ENCODE peak calls at places on chromosomes 6 and 20, in ten cellular contexts. One of them, this sample, is unnamed.

GRCh38 chr6:87789198-87789899 is 87.3 kb upstream of the AKIRIN2 start:
- DNase-seq in fibroblast of mammary gland: peak; percentile 85
- DNase-seq in endothelial cell of umbilical vein: peak; percentile 77
- DNase-seq in activated CD4-positive, alpha-beta T cell treated with anti-CD3 and anti-CD28 coated beads for 24 hours: no peak
- DNase-seq in AML-193: peak; percentile 93
- DNase-seq in substantia nigra: no peak
- DNase-seq in nephron progenitor cell: no peak
- DNase-seq in heart left ventricle: no peak
- DNase-seq in cardiac fibroblast: peak; percentile 73
- DNase-seq in tibial nerve: peak; percentile 18
- DNase-seq in this sample: no peak

GRCh38 chr20:4684837-4685413 is 36.8 kb upstream of the PRND start:
- DNase-seq in fibroblast of mammary gland: peak; percentile 82
- DNase-seq in endothelial cell of umbilical vein: no peak
- DNase-seq in activated CD4-positive, alpha-beta T cell treated with anti-CD3 and anti-CD28 coated beads for 24 hours: no peak
- DNase-seq in AML-193: no peak
- DNase-seq in substantia nigra: no peak
- DNase-seq in nephron progenitor cell: no peak
- DNase-seq in heart left ventricle: no peak
- DNase-seq in cardiac fibroblast: peak; percentile 70
- DNase-seq in tibial nerve: no peak
- DNase-seq in this sample: no peak

GRCh38 chr20:62918137-62918536 is 8.2 kb downstream of the DIDO1 start:
- DNase-seq in fibroblast of mammary gland: no peak
- DNase-seq in endothelial cell of umbilical vein: no peak
- DNase-seq in activated CD4-positive, alpha-beta T cell treated with anti-CD3 and anti-CD28 coated beads for 24 hours: no peak
- DNase-seq in AML-193: no peak
- DNase-seq in substantia nigra: no peak
- DNase-seq in nephron progenitor cell: no peak
- DNase-seq in heart left ventricle: no peak
- DNase-seq in cardiac fibroblast: no peak
- DNase-seq in tibial nerve: no peak
- DNase-seq in this sample: no peak

GRCh38 chr6:121161881-121162280 is 172.4 kb downstream of the TBC1D32 start:
- DNase-seq in fibroblast of mammary gland: no peak
- DNase-seq in endothelial cell of umbilical vein: no peak
- DNase-seq in activated CD4-positive, alpha-beta T cell treated with anti-CD3 and anti-CD28 coated beads for 24 hours: no peak
- DNase-seq in AML-193: no peak
- DNase-seq in substantia nigra: no peak
- DNase-seq in nephron progenitor cell: no peak
- DNase-seq in heart left ventricle: no peak
- DNase-seq in cardiac fibroblast: no peak
- DNase-seq in tibial nerve: no peak
- DNase-seq in this sample: no peak

GRCh38 chr20:42118409-42119125 is 500.4 kb upstream of the CHD6 start:
- DNase-seq in fibroblast of mammary gland: no peak
- DNase-seq in endothelial cell of umbilical vein: no peak
- DNase-seq in activated CD4-positive, alpha-beta T cell treated with anti-CD3 and anti-CD28 coated beads for 24 hours: no peak
- DNase-seq in AML-193: no peak
- DNase-seq in substantia nigra: no peak
- DNase-seq in nephron progenitor cell: no peak
- DNase-seq in heart left ventricle: peak; percentile 21
- DNase-seq in cardiac fibroblast: no peak
- DNase-seq in tibial nerve: no peak
- DNase-seq in this sample: no peak

GRCh38 chr6:138272543-138273305 is 54.4 kb upstream of the PBOV1 start:
- DNase-seq in fibroblast of mammary gland: no peak
- DNase-seq in endothelial cell of umbilical vein: no peak
- DNase-seq in activated CD4-positive, alpha-beta T cell treated with anti-CD3 and anti-CD28 coated beads for 24 hours: no peak
- DNase-seq in AML-193: no peak
- DNase-seq in substantia nigra: no peak
- DNase-seq in nephron progenitor cell: no peak
- DNase-seq in heart left ventricle: no peak
- DNase-seq in cardiac fibroblast: no peak
- DNase-seq in tibial nerve: no peak
- DNase-seq in this sample: no peak

GRCh38 chr6:140879861-140880260 is 1252.9 kb upstream of the GJE1 start:
- DNase-seq in fibroblast of mammary gland: peak; percentile 87
- DNase-seq in endothelial cell of umbilical vein: no peak
- DNase-seq in activated CD4-positive, alpha-beta T cell treated with anti-CD3 and anti-CD28 coated beads for 24 hours: no peak
- DNase-seq in AML-193: peak; percentile 59
- DNase-seq in substantia nigra: no peak
- DNase-seq in nephron progenitor cell: no peak
- DNase-seq in heart left ventricle: no peak
- DNase-seq in cardiac fibroblast: peak; percentile 80
- DNase-seq in tibial nerve: no peak
- DNase-seq in this sample: no peak

GRCh38 chr20:57075181-57075580 is 191.3 kb downstream of the BMP7 start:
- DNase-seq in fibroblast of mammary gland: no peak
- DNase-seq in endothelial cell of umbilical vein: no peak
- DNase-seq in activated CD4-positive, alpha-beta T cell treated with anti-CD3 and anti-CD28 coated beads for 24 hours: no peak
- DNase-seq in AML-193: no peak
- DNase-seq in substantia nigra: no peak
- DNase-seq in nephron progenitor cell: no peak
- DNase-seq in heart left ventricle: no peak
- DNase-seq in cardiac fibroblast: no peak
- DNase-seq in tibial nerve: no peak
- DNase-seq in this sample: no peak

GRCh38 chr20:62914436-62914835 is 11.9 kb downstream of the DIDO1 start:
- DNase-seq in fibroblast of mammary gland: no peak
- DNase-seq in endothelial cell of umbilical vein: no peak
- DNase-seq in activated CD4-positive, alpha-beta T cell treated with anti-CD3 and anti-CD28 coated beads for 24 hours: no peak
- DNase-seq in AML-193: no peak
- DNase-seq in substantia nigra: no peak
- DNase-seq in nephron progenitor cell: no peak
- DNase-seq in heart left ventricle: no peak
- DNase-seq in cardiac fibroblast: no peak
- DNase-seq in tibial nerve: no peak
- DNase-seq in this sample: no peak

GRCh38 chr6:1311400-1312192 is at the start of gene FOXQ1:
- DNase-seq in fibroblast of mammary gland: no peak
- DNase-seq in endothelial cell of umbilical vein: peak; percentile 6
- DNase-seq in activated CD4-positive, alpha-beta T cell treated with anti-CD3 and anti-CD28 coated beads for 24 hours: no peak
- DNase-seq in AML-193: no peak
- DNase-seq in substantia nigra: no peak
- DNase-seq in nephron progenitor cell: peak; percentile 69
- DNase-seq in heart left ventricle: no peak
- DNase-seq in cardiac fibroblast: peak; percentile 29
- DNase-seq in tibial nerve: no peak
- DNase-seq in this sample: no peak

GRCh38 chr6:159984268-159984786 is 15.4 kb downstream of the IGF2R start:
- DNase-seq in fibroblast of mammary gland: peak; percentile 94
- DNase-seq in endothelial cell of umbilical vein: no peak
- DNase-seq in activated CD4-positive, alpha-beta T cell treated with anti-CD3 and anti-CD28 coated beads for 24 hours: no peak
- DNase-seq in AML-193: no peak
- DNase-seq in substantia nigra: no peak
- DNase-seq in nephron progenitor cell: no peak
- DNase-seq in heart left ventricle: no peak
- DNase-seq in cardiac fibroblast: peak; percentile 96
- DNase-seq in tibial nerve: no peak
- DNase-seq in this sample: no peak

GRCh38 chr6:158043586-158044524 is 62.2 kb downstream of the SYNJ2 start:
- DNase-seq in fibroblast of mammary gland: no peak
- DNase-seq in endothelial cell of umbilical vein: no peak
- DNase-seq in activated CD4-positive, alpha-beta T cell treated with anti-CD3 and anti-CD28 coated beads for 24 hours: no peak
- DNase-seq in AML-193: no peak
- DNase-seq in substantia nigra: no peak
- DNase-seq in nephron progenitor cell: no peak
- DNase-seq in heart left ventricle: peak; percentile 68
- DNase-seq in cardiac fibroblast: no peak
- DNase-seq in tibial nerve: no peak
- DNase-seq in this sample: no peak

GRCh38 chr20:17626217-17627007 is 55.6 kb downstream of the RRBP1 start:
- DNase-seq in fibroblast of mammary gland: no peak
- DNase-seq in endothelial cell of umbilical vein: no peak
- DNase-seq in activated CD4-positive, alpha-beta T cell treated with anti-CD3 and anti-CD28 coated beads for 24 hours: no peak
- DNase-seq in AML-193: no peak
- DNase-seq in substantia nigra: no peak
- DNase-seq in nephron progenitor cell: no peak
- DNase-seq in heart left ventricle: no peak
- DNase-seq in cardiac fibroblast: no peak
- DNase-seq in tibial nerve: no peak
- DNase-seq in this sample: no peak

GRCh38 chr20:41424546-41424945 is 57.9 kb upstream of the EMILIN3 start:
- DNase-seq in fibroblast of mammary gland: no peak
- DNase-seq in endothelial cell of umbilical vein: no peak
- DNase-seq in activated CD4-positive, alpha-beta T cell treated with anti-CD3 and anti-CD28 coated beads for 24 hours: no peak
- DNase-seq in AML-193: no peak
- DNase-seq in substantia nigra: no peak
- DNase-seq in nephron progenitor cell: no peak
- DNase-seq in heart left ventricle: no peak
- DNase-seq in cardiac fibroblast: no peak
- DNase-seq in tibial nerve: no peak
- DNase-seq in this sample: no peak

GRCh38 chr6:90286884-90287488 is 9.7 kb downstream of the BACH2 start:
- DNase-seq in fibroblast of mammary gland: peak; percentile 65
- DNase-seq in endothelial cell of umbilical vein: peak; percentile 27
- DNase-seq in activated CD4-positive, alpha-beta T cell treated with anti-CD3 and anti-CD28 coated beads for 24 hours: peak; percentile 49
- DNase-seq in AML-193: peak; percentile 77
- DNase-seq in substantia nigra: no peak
- DNase-seq in nephron progenitor cell: peak; percentile 55
- DNase-seq in heart left ventricle: no peak
- DNase-seq in cardiac fibroblast: peak; percentile 58
- DNase-seq in tibial nerve: no peak
- DNase-seq in this sample: peak; percentile 45

GRCh38 chr6:24323632-24324337 is 34.1 kb downstream of the DCDC2 start:
- DNase-seq in fibroblast of mammary gland: no peak
- DNase-seq in endothelial cell of umbilical vein: no peak
- DNase-seq in activated CD4-positive, alpha-beta T cell treated with anti-CD3 and anti-CD28 coated beads for 24 hours: no peak
- DNase-seq in AML-193: no peak
- DNase-seq in substantia nigra: no peak
- DNase-seq in nephron progenitor cell: no peak
- DNase-seq in heart left ventricle: no peak
- DNase-seq in cardiac fibroblast: peak; percentile 31
- DNase-seq in tibial nerve: no peak
- DNase-seq in this sample: no peak

GRCh38 chr6:89148016-89148750 is 2.3 kb downstream of the PM20D2 start:
- DNase-seq in fibroblast of mammary gland: peak; percentile 35
- DNase-seq in endothelial cell of umbilical vein: no peak
- DNase-seq in activated CD4-positive, alpha-beta T cell treated with anti-CD3 and anti-CD28 coated beads for 24 hours: no peak
- DNase-seq in AML-193: no peak
- DNase-seq in substantia nigra: no peak
- DNase-seq in nephron progenitor cell: no peak
- DNase-seq in heart left ventricle: no peak
- DNase-seq in cardiac fibroblast: peak; percentile 5
- DNase-seq in tibial nerve: no peak
- DNase-seq in this sample: no peak

GRCh38 chr20:13338097-13338661 is 117.1 kb downstream of the ISM1 start:
- DNase-seq in fibroblast of mammary gland: no peak
- DNase-seq in endothelial cell of umbilical vein: no peak
- DNase-seq in activated CD4-positive, alpha-beta T cell treated with anti-CD3 and anti-CD28 coated beads for 24 hours: no peak
- DNase-seq in AML-193: no peak
- DNase-seq in substantia nigra: no peak
- DNase-seq in nephron progenitor cell: no peak
- DNase-seq in heart left ventricle: no peak
- DNase-seq in cardiac fibroblast: no peak
- DNase-seq in tibial nerve: no peak
- DNase-seq in this sample: no peak

GRCh38 chr6:98974309-98974708 is 26.6 kb upstream of the FBXL4 start:
- DNase-seq in fibroblast of mammary gland: no peak
- DNase-seq in endothelial cell of umbilical vein: no peak
- DNase-seq in activated CD4-positive, alpha-beta T cell treated with anti-CD3 and anti-CD28 coated beads for 24 hours: no peak
- DNase-seq in AML-193: peak; percentile 49
- DNase-seq in substantia nigra: no peak
- DNase-seq in nephron progenitor cell: no peak
- DNase-seq in heart left ventricle: no peak
- DNase-seq in cardiac fibroblast: no peak
- DNase-seq in tibial nerve: no peak
- DNase-seq in this sample: no peak

This sample was measured in HAP-1.